ENCODE peak calls at places on chromosomes 11 and 22, in six cellular contexts. Y, G, I, C, M and U are unnamed samples.
A peak's percentile ranks its signal among the peaks of the same experiment; 100 is the strongest.

GRCh38 chr11:117828641-117829368 is 4.3 kb upstream of the FXYD2 start:
- DNase-seq in Y (no peak), G (no peak), I (no peak), C (no peak), M (no peak), U (peak; percentile 52)

GRCh38 chr22:20118572-20119020 is 1.6 kb upstream of the TRMT2A start:
- DNase-seq in Y (peak; percentile 27), G (no peak), I (no peak), C (no peak), M (no peak), U (no peak)

GRCh38 chr11:44223261-44223660 is 86.7 kb downstream of the ALX4 start:
- DNase-seq in Y (no peak), G (no peak), I (no peak), C (no peak), M (no peak), U (no peak)

GRCh38 chr22:29478326-29479276 is 1.4 kb upstream of the NEFH start:
- DNase-seq in Y (peak; percentile 82), G (no peak), I (no peak), C (no peak), M (no peak), U (no peak)

GRCh38 chr11:14095882-14096281 is 133.4 kb downstream of the SPON1 start:
- DNase-seq in Y (no peak), G (no peak), I (no peak), C (no peak), M (no peak), U (no peak)

GRCh38 chr11:10725114-10725906 is 25.7 kb upstream of the CTR9 start:
- DNase-seq in Y (no peak), G (no peak), I (no peak), C (no peak), M (no peak), U (no peak)

GRCh38 chr22:50696799-50697561 is 24.4 kb downstream of the SHANK3 start:
- DNase-seq in Y (peak; percentile 81), G (no peak), I (no peak), C (no peak), M (no peak), U (no peak)

GRCh38 chr11:75536786-75537629 is 11.3 kb upstream of the GDPD5 start:
- DNase-seq in Y (no peak), G (no peak), I (no peak), C (no peak), M (peak; percentile 59), U (peak; percentile 90)

GRCh38 chr11:125358254-125358840 is 137.7 kb downstream of the FEZ1 start:
- DNase-seq in Y (no peak), G (no peak), I (no peak), C (no peak), M (no peak), U (no peak)

GRCh38 chr11:77027275-77027674 is 6.9 kb upstream of the B3GNT6 start:
- DNase-seq in Y (no peak), G (no peak), I (no peak), C (no peak), M (no peak), U (no peak)

GRCh38 chr11:79100093-79100704 is 340.6 kb downstream of the TENM4 start:
- DNase-seq in Y (peak; percentile 73), G (peak; percentile 22), I (peak; percentile 22), C (peak; percentile 44), M (peak; percentile 53), U (peak; percentile 54)

GRCh38 chr22:39215430-39216142 is 29.2 kb downstream of the PDGFB start:
- DNase-seq in Y (peak; percentile 45), G (no peak), I (no peak), C (no peak), M (peak; percentile 23), U (peak; percentile 48)

GRCh38 chr11:100680070-100680469 is 7.0 kb upstream of the ARHGAP42 start:
- DNase-seq in Y (no peak), G (no peak), I (no peak), C (no peak), M (no peak), U (no peak)

GRCh38 chr11:35322321-35322979 is 96.9 kb downstream of the SLC1A2 start:
- DNase-seq in Y (no peak), G (no peak), I (no peak), C (no peak), M (no peak), U (no peak)

GRCh38 chr11:118623291-118623655 is 15.9 kb downstream of the PHLDB1 start:
- DNase-seq in Y (no peak), G (no peak), I (no peak), C (no peak), M (no peak), U (no peak)

GRCh38 chr11:121018746-121019145 is 5.2 kb upstream of the TBCEL start:
- DNase-seq in Y (no peak), G (no peak), I (no peak), C (no peak), M (no peak), U (no peak)

GRCh38 chr11:1092145-1092670 is 17.5 kb downstream of the MUC2 start:
- DNase-seq in Y (no peak), G (no peak), I (no peak), C (no peak), M (no peak), U (no peak)

GRCh38 chr11:69962152-69962551 is 116.0 kb upstream of the ANO1 start:
- DNase-seq in Y (no peak), G (no peak), I (no peak), C (no peak), M (no peak), U (no peak)

GRCh38 chr22:42473484-42474193 is 41.4 kb upstream of the NFAM1 start:
- DNase-seq in Y (peak; percentile 74), G (no peak), I (peak; percentile 47), C (peak; percentile 53), M (peak; percentile 73), U (peak; percentile 63)

GRCh38 chr11:13889566-13890214 is 72.8 kb upstream of the SPON1 start:
- DNase-seq in Y (no peak), G (no peak), I (no peak), C (no peak), M (no peak), U (no peak)

GRCh38 chr11:102552447-102553200 is 22.1 kb upstream of the MMP7 start:
- DNase-seq in Y (no peak), G (peak; percentile 17), I (no peak), C (no peak), M (no peak), U (no peak)

DNA sequence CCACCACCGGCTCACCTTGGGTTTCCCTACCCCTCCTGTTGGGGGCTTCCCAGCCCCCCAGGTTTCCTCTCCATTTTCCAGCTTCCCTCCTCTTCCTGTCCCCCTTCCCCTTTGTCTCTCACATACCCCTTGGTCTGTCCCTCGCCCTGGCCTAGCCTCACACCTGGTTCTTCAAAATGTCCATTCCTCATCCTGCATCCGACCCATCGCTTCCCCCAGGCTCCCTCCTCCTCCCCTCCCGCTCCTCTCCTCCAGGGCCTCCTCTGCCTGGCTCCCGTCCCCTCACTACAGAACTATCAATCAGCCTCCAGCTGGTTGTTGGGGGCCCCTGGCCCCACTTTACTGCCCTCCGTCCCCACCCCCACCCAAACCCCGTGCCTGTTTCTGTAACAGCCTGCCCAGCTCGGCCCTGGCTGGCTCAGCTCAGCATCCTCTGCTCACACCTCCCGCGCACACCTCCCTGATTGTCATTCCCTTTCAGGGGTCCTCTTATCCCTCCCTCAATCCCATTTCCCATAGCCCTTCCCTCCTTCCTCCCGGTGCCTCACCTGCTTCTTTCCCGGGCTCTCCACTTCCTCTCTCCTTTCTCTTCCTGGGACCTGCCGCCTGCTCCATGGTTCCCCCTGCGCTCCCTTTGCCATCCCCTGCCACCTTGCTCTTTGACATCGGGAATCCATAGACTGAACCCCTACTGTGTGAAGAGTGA is 1.3 kb downstream of the CNIH2 start:
- DNase-seq in Y (no peak), G (peak; percentile 2), I (no peak), C (no peak), M (no peak), U (no peak)
- H3K4me3 ChIP-seq in Y (peak overlapping the region; percentile 49), G (no peak overlapping the region), I (no peak overlapping the region), C (no peak overlapping the region), M (no peak overlapping the region), U (no peak overlapping the region)

GRCh38 chr11:72081856-72082255 is 1.2 kb downstream of the LRRC51 start:
- DNase-seq in Y (no peak), G (no peak), I (no peak), C (no peak), M (no peak), U (no peak)
- H3K4me3 ChIP-seq in Y (no peak overlapping the region), G (no peak overlapping the region), I (no peak overlapping the region), C (no peak overlapping the region), M (no peak overlapping the region), U (no peak overlapping the region)

DNA sequence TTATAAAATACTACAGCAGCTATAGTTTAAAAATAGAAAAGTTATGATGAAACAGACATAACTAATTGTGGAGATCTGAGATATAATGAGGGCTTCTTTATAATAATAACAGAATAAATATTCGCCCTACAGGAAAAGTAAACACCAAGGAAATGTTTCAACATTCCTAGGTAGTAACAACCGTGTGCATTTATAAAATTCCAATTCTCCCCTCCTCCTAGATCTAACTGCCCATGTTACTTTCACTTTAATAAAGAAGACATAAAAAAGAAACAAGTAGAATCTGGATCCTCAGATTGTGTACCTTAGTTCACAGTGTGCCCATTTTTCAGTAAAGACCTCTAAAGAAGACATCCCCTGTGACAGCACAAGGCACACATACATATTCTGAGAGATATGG is 57.8 kb upstream of the MN1 start:
- DNase-seq in Y (no peak), G (no peak), I (no peak), C (no peak), M (no peak), U (no peak)
- H3K4me3 ChIP-seq in Y (no peak overlapping the region), G (no peak overlapping the region), I (no peak overlapping the region), C (no peak overlapping the region), M (no peak overlapping the region), U (no peak overlapping the region)

DNA sequence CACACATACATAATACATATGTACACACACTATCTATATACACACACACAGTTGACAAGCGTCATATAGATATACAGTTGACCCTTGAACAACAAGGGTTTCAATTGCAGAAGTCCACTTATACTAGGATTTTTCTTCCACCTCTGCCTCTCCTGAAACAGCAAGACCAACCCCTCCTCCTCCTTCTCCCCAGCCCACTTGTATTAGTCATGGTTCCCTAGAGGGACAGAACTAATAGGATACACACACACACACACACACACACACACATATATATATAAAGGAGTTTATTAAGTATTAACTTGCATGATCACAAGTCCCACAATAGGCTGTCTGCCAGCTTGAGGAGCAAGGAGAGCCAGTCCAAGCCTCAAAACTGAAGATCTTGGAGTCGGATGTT is 92.9 kb downstream of the DHCR7 start:
- DNase-seq in Y (no peak), G (no peak), I (no peak), C (no peak), M (no peak), U (no peak)
- H3K4me3 ChIP-seq in Y (no peak overlapping the region), G (no peak overlapping the region), I (no peak overlapping the region), C (no peak overlapping the region), M (no peak overlapping the region), U (no peak overlapping the region)